ENCODE peak calls at places on chromosome 5, in seven cellular contexts. X is AG08396; O is effector CD4-positive, alpha-beta T cell; B is dermis blood vessel endothelial cell; G is germinal center; P is RCC 7860; S is omental fat pad. W is an unnamed sample.

GRCh38 chr5:103621548-103621930 is 59.0 kb upstream of the NUDT12 start:
- DNase-seq in X (no peak), O (no peak), B (no peak), G (no peak), P (no peak), S (no peak), W (no peak)

GRCh38 chr5:122756263-122756911 is 18.5 kb upstream of the SNX2 start:
- DNase-seq in X (peak), O (no peak), B (peak), G (peak), P (no peak), S (no peak), W (peak)

GRCh38 chr5:60719329-60719728 is 19.4 kb upstream of the DEPDC1B start:
- DNase-seq in X (no peak), O (no peak), B (no peak), G (no peak), P (no peak), S (no peak), W (no peak)

GRCh38 chr5:137282216-137282615 is 216.9 kb downstream of the SPOCK1 start:
- DNase-seq in X (peak), O (no peak), B (no peak), G (no peak), P (no peak), S (no peak), W (no peak)

GRCh38 chr5:33975846-33976245 is 8.6 kb downstream of the SLC45A2 start:
- DNase-seq in X (no peak), O (no peak), B (no peak), G (no peak), P (no peak), S (no peak), W (no peak)

GRCh38 chr5:56148453-56148971 is 84.6 kb downstream of the ANKRD55 start:
- DNase-seq in X (no peak), O (peak), B (no peak), G (no peak), P (no peak), S (no peak), W (no peak)

GRCh38 chr5:124343451-124343867 is 403.0 kb downstream of the ZNF608 start:
- DNase-seq in X (peak), O (no peak), B (no peak), G (no peak), P (peak), S (no peak), W (no peak)

GRCh38 chr5:146751781-146752401 is 126.7 kb downstream of the PPP2R2B start:
- DNase-seq in X (no peak), O (peak), B (no peak), G (no peak), P (no peak), S (no peak), W (no peak)

GRCh38 chr5:76367623-76368366 is 35.3 kb upstream of the IQGAP2 start:
- DNase-seq in X (no peak), O (no peak), B (no peak), G (no peak), P (no peak), S (no peak), W (peak)

GRCh38 chr5:32916648-32917047 is 205.5 kb downstream of the NPR3 start:
- DNase-seq in X (peak), O (no peak), B (no peak), G (no peak), P (no peak), S (no peak), W (peak)

GRCh38 chr5:1751026-1751863 is 48.4 kb downstream of the MRPL36 start:
- DNase-seq in X (no peak), O (no peak), B (no peak), G (no peak), P (no peak), S (no peak), W (no peak)

GRCh38 chr5:149853019-149853648 is 91.5 kb downstream of the PDE6A start:
- DNase-seq in X (peak), O (peak), B (peak), G (peak), P (peak), S (peak), W (peak)

GRCh38 chr5:69468631-69469030 is 24.0 kb upstream of the OCLN start:
- DNase-seq in X (no peak), O (no peak), B (no peak), G (no peak), P (no peak), S (no peak), W (no peak)

GRCh38 chr5:115785395-115786009 is 31.0 kb downstream of the CDO1 start:
- DNase-seq in X (no peak), O (no peak), B (no peak), G (no peak), P (no peak), S (no peak), W (no peak)

GRCh38 chr5:177370488-177371119 is 12.9 kb downstream of the RGS14 start:
- DNase-seq in X (peak), O (no peak), B (peak), G (no peak), P (peak), S (no peak), W (peak)

GRCh38 chr5:41416336-41416735 is 94.1 kb downstream of the PLCXD3 start:
- DNase-seq in X (no peak), O (no peak), B (no peak), G (no peak), P (no peak), S (no peak), W (no peak)

GRCh38 chr5:151150484-151151262 is 6.9 kb downstream of the ANXA6 start:
- DNase-seq in X (peak), O (peak), B (peak), G (peak), P (no peak), S (no peak), W (no peak)

GRCh38 chr5:87435144-87435694 is 22.5 kb upstream of the CCNH start:
- DNase-seq in X (no peak), O (no peak), B (no peak), G (no peak), P (no peak), S (no peak), W (no peak)

GRCh38 chr5:69360442-69360841 is 8.9 kb downstream of the AK6 start:
- DNase-seq in X (no peak), O (no peak), B (no peak), G (no peak), P (no peak), S (no peak), W (no peak)

GRCh38 chr5:103117471-103117991 is 2.4 kb downstream of the GIN1 start:
- DNase-seq in X (no peak), O (no peak), B (no peak), G (no peak), P (no peak), S (no peak), W (peak)

GRCh38 chr5:36897616-36898015 is 21.0 kb downstream of the NIPBL start:
- DNase-seq in X (peak), O (no peak), B (peak), G (no peak), P (no peak), S (no peak), W (no peak)

GRCh38 chr5:132425009-132425937 is 55.8 kb downstream of the SLC22A5 start:
- DNase-seq in X (peak), O (peak), B (peak), G (peak), P (peak), S (no peak), W (peak)